ENCODE peak calls at places on chromosomes 2 and 18, in five cellular contexts. S is NCI-H1436, P is M059J, D is cardiac fibroblast, Y is T-helper 1 cell. M is an unnamed sample.

GRCh38 chr2:12107849-12108420 is 361.5 kb downstream of the LPIN1 start:
- DNase-seq in S (no peak), P (no peak), D (peak), Y (no peak), M (no peak)

GRCh38 chr2:142758973-142759372 is 118.5 kb upstream of the KYNU start:
- DNase-seq in S (no peak), P (no peak), D (no peak), Y (no peak), M (no peak)

GRCh38 chr2:169276045-169276444 is 86.3 kb downstream of the LRP2 start:
- DNase-seq in S (no peak), P (peak), D (peak), Y (no peak), M (peak)

GRCh38 chr2:25794544-25795276 is 83.6 kb downstream of the ASXL2 start:
- DNase-seq in S (no peak), P (no peak), D (no peak), Y (no peak), M (no peak)

GRCh38 chr2:67917332-67918054 is 145.3 kb downstream of the C1D start:
- DNase-seq in S (no peak), P (peak), D (peak), Y (no peak), M (peak)

GRCh38 chr2:70790079-70790963 is at the start of gene FIGLA:
- DNase-seq in S (no peak), P (no peak), D (no peak), Y (no peak), M (peak)

GRCh38 chr18:27202771-27203170 is 17.7 kb upstream of the CHST9 start:
- DNase-seq in S (no peak), P (peak), D (no peak), Y (no peak), M (peak)

GRCh38 chr2:134189009-134189717 is 64.7 kb upstream of the MGAT5 start:
- DNase-seq in S (no peak), P (peak), D (peak), Y (no peak), M (peak)

GRCh38 chr2:101307503-101307902 is 998 bp downstream of the RNF149 start:
- DNase-seq in S (no peak), P (no peak), D (peak), Y (no peak), M (no peak)

GRCh38 chr2:25473758-25474335 is 132.1 kb upstream of the DNMT3A start:
- DNase-seq in S (peak), P (peak), D (no peak), Y (no peak), M (peak)

GRCh38 chr2:135664623-135665068 is 77.0 kb upstream of the UBXN4 start:
- DNase-seq in S (no peak), P (peak), D (peak), Y (no peak), M (peak)

GRCh38 chr18:38077219-38077618 is 511.6 kb upstream of the CELF4 start:
- DNase-seq in S (no peak), P (peak), D (no peak), Y (no peak), M (peak)

GRCh38 chr2:44490726-44491125 is 129.0 kb downstream of the CAMKMT start:
- DNase-seq in S (no peak), P (no peak), D (no peak), Y (no peak), M (no peak)

GRCh38 chr2:96815326-96816126 is 542 bp upstream of the CNNM3 start:
- DNase-seq in S (no peak), P (peak), D (peak), Y (no peak), M (no peak)

GRCh38 chr18:42429208-42429607 is 474.2 kb downstream of the PIK3C3 start:
- DNase-seq in S (no peak), P (no peak), D (peak), Y (no peak), M (no peak)

M was measured in astrocyte of the hippocampus.